ENCODE peak calls at places on chromosome 1, in nine cellular contexts. One of them, this sample, is unnamed.
A peak's percentile ranks its signal among the peaks of the same experiment; 100 is the strongest.

GRCh38 chr1:72282271-72282656 is at the start of gene NEGR1:
- DNase-seq in spleen: peak; percentile 85
- DNase-seq in IMR-90: peak; percentile 68
- DNase-seq in A549: no peak
- DNase-seq in stomach: no peak
- DNase-seq in prostate gland: peak; percentile 12
- DNase-seq in HCT116: no peak
- DNase-seq in uterus: peak; percentile 46
- DNase-seq in adrenal gland: peak; percentile 70
- DNase-seq in this sample: peak; percentile 29

GRCh38 chr1:197027359-197027758 is 39.7 kb downstream of the F13B start:
- DNase-seq in A549: peak; percentile 58
- DNase-seq in spleen: no peak
- DNase-seq in HCT116: no peak
- DNase-seq in prostate gland: no peak
- DNase-seq in stomach: no peak
- DNase-seq in uterus: no peak
- DNase-seq in adrenal gland: no peak
- DNase-seq in IMR-90: no peak
- DNase-seq in this sample: no peak

GRCh38 chr1:153509729-153510354 is 25.9 kb downstream of the S100A6 start:
- DNase-seq in IMR-90: no peak
- DNase-seq in spleen: peak; percentile 82
- DNase-seq in HCT116: no peak
- DNase-seq in uterus: no peak
- DNase-seq in stomach: peak; percentile 55
- DNase-seq in prostate gland: no peak
- DNase-seq in A549: peak; percentile 72
- DNase-seq in adrenal gland: peak; percentile 73
- DNase-seq in this sample: peak; percentile 38

GRCh38 chr1:174376030-174376429 is 71.7 kb upstream of the GPR52 start:
- DNase-seq in prostate gland: no peak
- DNase-seq in HCT116: no peak
- DNase-seq in adrenal gland: no peak
- DNase-seq in spleen: no peak
- DNase-seq in stomach: no peak
- DNase-seq in IMR-90: no peak
- DNase-seq in A549: no peak
- DNase-seq in uterus: no peak
- DNase-seq in this sample: no peak

GRCh38 chr1:213947200-213947775 is 40.5 kb upstream of the PROX1 start:
- DNase-seq in adrenal gland: no peak
- DNase-seq in prostate gland: no peak
- DNase-seq in uterus: no peak
- DNase-seq in IMR-90: no peak
- DNase-seq in stomach: peak; percentile 45
- DNase-seq in spleen: no peak
- DNase-seq in HCT116: no peak
- DNase-seq in A549: no peak
- DNase-seq in this sample: no peak

GRCh38 chr1:213720032-213720431 is 267.7 kb upstream of the PROX1 start:
- DNase-seq in spleen: no peak
- DNase-seq in IMR-90: no peak
- DNase-seq in HCT116: no peak
- DNase-seq in uterus: no peak
- DNase-seq in A549: no peak
- DNase-seq in adrenal gland: no peak
- DNase-seq in stomach: no peak
- DNase-seq in prostate gland: no peak
- DNase-seq in this sample: no peak

GRCh38 chr1:203672354-203672753 is 45.7 kb downstream of the ATP2B4 start:
- DNase-seq in adrenal gland: peak; percentile 77
- DNase-seq in spleen: no peak
- DNase-seq in stomach: no peak
- DNase-seq in HCT116: no peak
- DNase-seq in A549: no peak
- DNase-seq in uterus: peak; percentile 71
- DNase-seq in IMR-90: peak; percentile 88
- DNase-seq in prostate gland: no peak
- DNase-seq in this sample: no peak

GRCh38 chr1:92411511-92411910 is 75.2 kb downstream of the GFI1 start:
- DNase-seq in uterus: no peak
- DNase-seq in IMR-90: peak; percentile 78
- DNase-seq in HCT116: no peak
- DNase-seq in spleen: no peak
- DNase-seq in stomach: no peak
- DNase-seq in prostate gland: no peak
- DNase-seq in adrenal gland: no peak
- DNase-seq in A549: no peak
- DNase-seq in this sample: no peak

GRCh38 chr1:46535063-46535462 is 16.4 kb downstream of the KNCN start:
- DNase-seq in IMR-90: no peak
- DNase-seq in prostate gland: no peak
- DNase-seq in uterus: no peak
- DNase-seq in stomach: peak; percentile 56
- DNase-seq in HCT116: peak; percentile 48
- DNase-seq in spleen: no peak
- DNase-seq in adrenal gland: peak; percentile 69
- DNase-seq in A549: peak; percentile 57
- DNase-seq in this sample: no peak

GRCh38 chr1:24393892-24394291 is 19.7 kb downstream of the STPG1 start:
- DNase-seq in stomach: no peak
- DNase-seq in IMR-90: peak; percentile 81
- DNase-seq in A549: peak; percentile 47
- DNase-seq in spleen: no peak
- DNase-seq in adrenal gland: no peak
- DNase-seq in prostate gland: no peak
- DNase-seq in uterus: no peak
- DNase-seq in HCT116: no peak
- DNase-seq in this sample: no peak

GRCh38 chr1:4711191-4711915 is 56.9 kb downstream of the AJAP1 start:
- DNase-seq in uterus: no peak
- DNase-seq in prostate gland: no peak
- DNase-seq in spleen: peak; percentile 59
- DNase-seq in A549: no peak
- DNase-seq in adrenal gland: no peak
- DNase-seq in IMR-90: no peak
- DNase-seq in HCT116: no peak
- DNase-seq in stomach: no peak
- DNase-seq in this sample: no peak

GRCh38 chr1:83511327-83511726 is 487.6 kb downstream of the TTLL7 start:
- DNase-seq in IMR-90: no peak
- DNase-seq in stomach: no peak
- DNase-seq in uterus: no peak
- DNase-seq in A549: no peak
- DNase-seq in prostate gland: no peak
- DNase-seq in spleen: no peak
- DNase-seq in HCT116: no peak
- DNase-seq in adrenal gland: no peak
- DNase-seq in this sample: no peak

GRCh38 chr1:97004743-97005142 is 283.2 kb downstream of the PTBP2 start:
- DNase-seq in HCT116: no peak
- DNase-seq in IMR-90: no peak
- DNase-seq in uterus: no peak
- DNase-seq in adrenal gland: no peak
- DNase-seq in spleen: no peak
- DNase-seq in prostate gland: no peak
- DNase-seq in stomach: no peak
- DNase-seq in A549: no peak
- DNase-seq in this sample: no peak

GRCh38 chr1:97006044-97006676 is 284.6 kb downstream of the PTBP2 start:
- DNase-seq in spleen: no peak
- DNase-seq in stomach: no peak
- DNase-seq in uterus: no peak
- DNase-seq in HCT116: no peak
- DNase-seq in A549: no peak
- DNase-seq in IMR-90: peak; percentile 84
- DNase-seq in adrenal gland: no peak
- DNase-seq in prostate gland: no peak
- DNase-seq in this sample: no peak

GRCh38 chr1:97010865-97011264 is 289.3 kb downstream of the PTBP2 start:
- DNase-seq in IMR-90: no peak
- DNase-seq in prostate gland: no peak
- DNase-seq in adrenal gland: no peak
- DNase-seq in uterus: no peak
- DNase-seq in A549: no peak
- DNase-seq in HCT116: no peak
- DNase-seq in stomach: no peak
- DNase-seq in spleen: no peak
- DNase-seq in this sample: no peak

GRCh38 chr1:97004054-97004453 is 282.5 kb downstream of the PTBP2 start:
- DNase-seq in prostate gland: no peak
- DNase-seq in uterus: no peak
- DNase-seq in A549: no peak
- DNase-seq in spleen: no peak
- DNase-seq in HCT116: no peak
- DNase-seq in IMR-90: peak; percentile 51
- DNase-seq in adrenal gland: no peak
- DNase-seq in stomach: no peak
- DNase-seq in this sample: no peak

GRCh38 chr1:97008226-97008625 is 286.6 kb downstream of the PTBP2 start:
- DNase-seq in uterus: no peak
- DNase-seq in HCT116: no peak
- DNase-seq in A549: no peak
- DNase-seq in stomach: no peak
- DNase-seq in IMR-90: peak; percentile 28
- DNase-seq in spleen: no peak
- DNase-seq in adrenal gland: no peak
- DNase-seq in prostate gland: no peak
- DNase-seq in this sample: no peak
- H3K4me1 ChIP-seq in uterus: no peaks in the 10 kb centered on the region
- H3K4me1 ChIP-seq in HCT116: no peaks in the 10 kb centered on the region
- H3K4me1 ChIP-seq in A549: no peaks in the 10 kb centered on the region
- H3K4me1 ChIP-seq in stomach: no peaks in the 10 kb centered on the region
- H3K4me1 ChIP-seq in IMR-90: no peaks in the 10 kb centered on the region
- H3K4me1 ChIP-seq in spleen: no peaks in the 10 kb centered on the region
- H3K4me1 ChIP-seq in adrenal gland: no peaks in the 10 kb centered on the region
- H3K4me1 ChIP-seq in prostate gland: no peaks in the 10 kb centered on the region
- H3K4me1 ChIP-seq in this sample: no peaks in the 10 kb centered on the region

GRCh38 chr1:183841950-183842816 is 37.3 kb downstream of the RGL1 start:
- DNase-seq in IMR-90: peak; percentile 97
- DNase-seq in uterus: no peak
- DNase-seq in prostate gland: peak; percentile 21
- DNase-seq in stomach: no peak
- DNase-seq in spleen: no peak
- DNase-seq in adrenal gland: peak; percentile 61
- DNase-seq in A549: no peak
- DNase-seq in HCT116: no peak
- DNase-seq in this sample: peak; percentile 43
- TF ChIP-seq POLR2A in IMR-90: no peak
- TF ChIP-seq POLR2A in uterus: no peak
- TF ChIP-seq POLR2A in prostate gland: no peak
- TF ChIP-seq POLR2A in stomach: no peak
- TF ChIP-seq POLR2A in spleen: no peak
- TF ChIP-seq POLR2A in adrenal gland: no peak
- TF ChIP-seq POLR2A in A549: no peak
- TF ChIP-seq POLR2A in HCT116: no peak
- TF ChIP-seq POLR2A in this sample: no peak

GRCh38 chr1:116825735-116826438 is 71.7 kb downstream of the CD2 start:
- DNase-seq in HCT116: no peak
- DNase-seq in prostate gland: peak; percentile 62
- DNase-seq in stomach: no peak
- DNase-seq in A549: no peak
- DNase-seq in IMR-90: no peak
- DNase-seq in uterus: no peak
- DNase-seq in adrenal gland: no peak
- DNase-seq in spleen: no peak
- DNase-seq in this sample: no peak
- H3K27ac ChIP-seq in HCT116: no peak overlapping the region
- H3K27ac ChIP-seq in prostate gland: no peak overlapping the region
- H3K27ac ChIP-seq in stomach: no peak overlapping the region
- H3K27ac ChIP-seq in A549: no peak overlapping the region
- H3K27ac ChIP-seq in IMR-90: no peak overlapping the region
- H3K27ac ChIP-seq in uterus: peak overlapping the region; percentile 79
- H3K27ac ChIP-seq in adrenal gland: no peak overlapping the region
- H3K27ac ChIP-seq in spleen: no peak overlapping the region
- H3K27ac ChIP-seq in this sample: no peak overlapping the region

DNA sequence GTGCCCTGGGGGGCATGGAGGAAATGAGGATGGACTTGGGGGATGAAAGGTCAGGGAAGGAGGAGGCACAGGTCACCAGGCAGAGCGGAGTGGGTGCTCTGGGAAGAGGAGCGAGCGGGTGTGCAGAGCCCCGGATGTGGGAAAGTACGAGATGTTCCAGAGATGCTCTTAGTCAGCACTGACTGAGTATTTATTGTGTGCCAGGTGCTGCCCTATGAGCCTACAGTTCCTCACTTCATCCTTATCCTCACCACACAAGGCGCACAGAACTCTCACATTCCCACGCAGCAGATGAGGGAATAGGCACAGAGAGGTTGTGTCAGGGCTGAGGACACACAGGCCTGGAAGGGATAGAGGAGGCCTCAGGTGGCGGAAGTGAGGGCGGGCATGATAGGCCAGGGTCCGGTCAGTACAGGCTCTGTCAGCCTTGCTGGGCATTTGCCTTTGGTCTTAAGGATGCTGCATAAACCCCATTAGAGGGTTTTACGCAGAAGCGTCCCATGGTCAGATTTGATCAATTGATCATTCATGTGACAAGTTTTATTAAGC is 77.3 kb downstream of the ARHGEF10L start:
- DNase-seq in A549: no peak
- DNase-seq in stomach: no peak
- DNase-seq in spleen: no peak
- DNase-seq in adrenal gland: no peak
- DNase-seq in IMR-90: no peak
- DNase-seq in uterus: no peak
- DNase-seq in HCT116: no peak
- DNase-seq in prostate gland: no peak
- DNase-seq in this sample: no peak
- H3K4me1 ChIP-seq in A549: no peaks in the 10 kb centered on the region
- H3K4me1 ChIP-seq in stomach: no peaks in the 10 kb centered on the region
- H3K4me1 ChIP-seq in spleen: peaks cover 21% of the 10 kb centered on the region
- H3K4me1 ChIP-seq in adrenal gland: no peaks in the 10 kb centered on the region
- H3K4me1 ChIP-seq in IMR-90: peaks cover 12% of the 10 kb centered on the region
- H3K4me1 ChIP-seq in uterus: no peaks in the 10 kb centered on the region
- H3K4me1 ChIP-seq in HCT116: peaks cover 18% of the 10 kb centered on the region
- H3K4me1 ChIP-seq in prostate gland: no peaks in the 10 kb centered on the region
- H3K4me1 ChIP-seq in this sample: peaks cover 34% of the 10 kb centered on the region